ENCODE peak calls at places on chromosome 21, in five cellular contexts. M is NCI-H2081, F is COLO829, V is C1 segment of cervical spinal cord, P is NCI-H460. O is an unnamed sample.

GRCh38 chr21:31756787-31757186 is 24.9 kb upstream of the SCAF4 start:
- DNase-seq in M (no peak), F (no peak), V (no peak), P (no peak), O (no peak)

GRCh38 chr21:28799926-28800325 is 192.8 kb downstream of the LTN1 start:
- DNase-seq in M (no peak), F (no peak), V (no peak), P (no peak), O (peak; percentile 9)

GRCh38 chr21:46551636-46552241 is 53.1 kb downstream of the S100B start:
- DNase-seq in M (no peak), F (no peak), V (no peak), P (no peak), O (no peak)

GRCh38 chr21:43902441-43902840 is 37.4 kb downstream of the AGPAT3 start:
- DNase-seq in M (no peak), F (no peak), V (no peak), P (no peak), O (no peak)

GRCh38 chr21:44695641-44696040 is 1.3 kb upstream of the KRTAP10-12 start:
- DNase-seq in M (no peak), F (no peak), V (no peak), P (no peak), O (no peak)

GRCh38 chr21:46560568-46561447 is 44.1 kb downstream of the S100B start:
- DNase-seq in M (no peak), F (no peak), V (no peak), P (no peak), O (no peak)

GRCh38 chr21:37130971-37131370 is 57.9 kb downstream of the TTC3 start:
- DNase-seq in M (no peak), F (peak; percentile 5), V (no peak), P (no peak), O (no peak)

GRCh38 chr21:43734830-43735229 is 15.9 kb downstream of the PDXK start:
- DNase-seq in M (no peak), F (peak; percentile 30), V (no peak), P (no peak), O (no peak)

GRCh38 chr21:35170244-35170756 is 121.2 kb upstream of the RUNX1 start:
- DNase-seq in M (no peak), F (no peak), V (no peak), P (no peak), O (no peak)

GRCh38 chr21:45381865-45382697 is 22.9 kb upstream of the COL18A1 start:
- DNase-seq in M (no peak), F (no peak), V (no peak), P (no peak), O (no peak)

GRCh38 chr21:34651032-34651431 is 17.8 kb upstream of the CLIC6 start:
- DNase-seq in M (no peak), F (no peak), V (no peak), P (no peak), O (no peak)